ENCODE peak calls at places on chromosomes 7 and 10, in nine cellular contexts. I is fibroblast of the aortic adventitia, M is NB4, A is heart left ventricle, C is cardiac fibroblast, G is BJ, H is cardiac muscle cell, E is AG04450, K is heart right ventricle. W is an unnamed sample.

GRCh38 chr7:2431260-2431867 is 28.0 kb downstream of the CHST12 start:
- DNase-seq in I (no peak), M (peak), A (no peak), C (no peak), G (no peak), H (peak), E (no peak), K (no peak), W (no peak)

GRCh38 chr10:71806706-71807556 is 33.6 kb upstream of the VSIR start:
- DNase-seq in I (no peak), M (no peak), A (no peak), C (no peak), G (no peak), H (no peak), E (no peak), K (no peak), W (no peak)

GRCh38 chr10:73887038-73888015 is 13.0 kb upstream of the CAMK2G start:
- DNase-seq in I (peak), M (no peak), A (peak), C (peak), G (peak), H (peak), E (peak), K (peak), W (peak)

GRCh38 chr10:28291881-28292297 is 11.0 kb downstream of the MPP7 start:
- DNase-seq in I (peak), M (no peak), A (no peak), C (peak), G (peak), H (peak), E (peak), K (no peak), W (peak)

GRCh38 chr10:126921974-126922525 is 16.8 kb downstream of the DOCK1 start:
- DNase-seq in I (peak), M (no peak), A (no peak), C (peak), G (peak), H (peak), E (peak), K (no peak), W (peak)

GRCh38 chr7:139505563-139505962 is 17.9 kb upstream of the CLEC2L start:
- DNase-seq in I (no peak), M (peak), A (no peak), C (peak), G (no peak), H (peak), E (no peak), K (no peak), W (no peak)

GRCh38 chr10:120103957-120104560 is 211.5 kb downstream of the SEC23IP start:
- DNase-seq in I (no peak), M (no peak), A (no peak), C (no peak), G (no peak), H (no peak), E (no peak), K (no peak), W (no peak)

GRCh38 chr10:105252908-105253307 is 611.8 kb downstream of the SORCS3 start:
- DNase-seq in I (no peak), M (no peak), A (no peak), C (no peak), G (no peak), H (no peak), E (no peak), K (no peak), W (no peak)

GRCh38 chr10:17768506-17768905 is 16.5 kb downstream of the TMEM236 start:
- DNase-seq in I (no peak), M (no peak), A (no peak), C (peak), G (no peak), H (no peak), E (no peak), K (no peak), W (no peak)

GRCh38 chr7:940599-941408 is 13.7 kb downstream of the ADAP1 start:
- DNase-seq in I (peak), M (no peak), A (no peak), C (peak), G (no peak), H (no peak), E (no peak), K (no peak), W (no peak)

GRCh38 chr7:27239780-27240731 is 2.5 kb upstream of the EVX1 start:
- DNase-seq in I (no peak), M (no peak), A (no peak), C (no peak), G (no peak), H (no peak), E (no peak), K (no peak), W (no peak)

GRCh38 chr7:22348379-22348778 is 8.6 kb downstream of the RAPGEF5 start:
- DNase-seq in I (peak), M (no peak), A (no peak), C (peak), G (no peak), H (no peak), E (no peak), K (no peak), W (peak)

GRCh38 chr7:45101748-45102147 is 9.7 kb downstream of the TBRG4 start:
- DNase-seq in I (no peak), M (no peak), A (no peak), C (no peak), G (no peak), H (no peak), E (no peak), K (no peak), W (no peak)

GRCh38 chr7:45099891-45100760 is 11.4 kb upstream of the NACAD start:
- DNase-seq in I (no peak), M (no peak), A (no peak), C (no peak), G (no peak), H (no peak), E (no peak), K (no peak), W (no peak)

GRCh38 chr7:45100761-45101480 is 10.6 kb downstream of the TBRG4 start:
- DNase-seq in I (no peak), M (no peak), A (no peak), C (no peak), G (no peak), H (no peak), E (no peak), K (no peak), W (no peak)

GRCh38 chr7:45102785-45103712 is 8.4 kb downstream of the TBRG4 start:
- DNase-seq in I (no peak), M (no peak), A (no peak), C (no peak), G (no peak), H (no peak), E (no peak), K (no peak), W (no peak)

GRCh38 chr7:45098983-45099839 is 10.4 kb upstream of the NACAD start:
- DNase-seq in I (no peak), M (no peak), A (no peak), C (no peak), G (no peak), H (no peak), E (no peak), K (no peak), W (no peak)
- H3K4me3 ChIP-seq in I (no peak), M (no peak), A (no peak), C (no peak), G (no peak), H (no peak), E (no peak), K (no peak), W (no peak)

GRCh38 chr7:6729492-6730342 is 23.0 kb upstream of the ZNF12 start:
- DNase-seq in I (peak), M (peak), A (peak), C (peak), G (peak), H (peak), E (peak), K (peak), W (peak)
- TF ChIP-seq CTCF in I (no peak), M (no peak), A (no peak), C (no peak), G (no peak), H (no peak), E (no peak), K (no peak), W (no peak)

GRCh38 chr7:55108818-55109217 is 90.0 kb downstream of the EGFR start:
- DNase-seq in I (no peak), M (no peak), A (no peak), C (no peak), G (no peak), H (no peak), E (no peak), K (no peak), W (no peak)

GRCh38 chr7:55112056-55112455 is 93.2 kb downstream of the EGFR start:
- DNase-seq in I (no peak), M (no peak), A (no peak), C (no peak), G (no peak), H (no peak), E (no peak), K (no peak), W (no peak)

GRCh38 chr7:55109384-55110167 is 90.8 kb downstream of the EGFR start:
- DNase-seq in I (peak), M (no peak), A (no peak), C (peak), G (no peak), H (peak), E (no peak), K (no peak), W (peak)

GRCh38 chr7:55108401-55108800 is 89.6 kb downstream of the EGFR start:
- DNase-seq in I (peak), M (no peak), A (no peak), C (no peak), G (no peak), H (no peak), E (no peak), K (no peak), W (no peak)

GRCh38 chr7:55111007-55111406 is 92.2 kb downstream of the EGFR start:
- DNase-seq in I (peak), M (no peak), A (no peak), C (no peak), G (peak), H (peak), E (peak), K (no peak), W (peak)
- H3K4me3 ChIP-seq in I (no peak), M (no peak), A (no peak), C (no peak), G (no peak), H (no peak), E (no peak), K (no peak), W (no peak)

GRCh38 chr10:44235363-44235762 is 149.5 kb downstream of the CXCL12 start:
- DNase-seq in I (no peak), M (no peak), A (no peak), C (no peak), G (no peak), H (no peak), E (no peak), K (no peak), W (no peak)

GRCh38 chr10:44238212-44238611 is 146.7 kb downstream of the CXCL12 start:
- DNase-seq in I (no peak), M (no peak), A (no peak), C (no peak), G (no peak), H (no peak), E (no peak), K (no peak), W (no peak)

GRCh38 chr10:44233561-44234470 is 151.1 kb downstream of the CXCL12 start:
- DNase-seq in I (no peak), M (no peak), A (peak), C (peak), G (no peak), H (peak), E (peak), K (peak), W (peak)

GRCh38 chr10:44237364-44238034 is 147.4 kb downstream of the CXCL12 start:
- DNase-seq in I (no peak), M (no peak), A (no peak), C (no peak), G (no peak), H (no peak), E (no peak), K (no peak), W (no peak)

DNA sequence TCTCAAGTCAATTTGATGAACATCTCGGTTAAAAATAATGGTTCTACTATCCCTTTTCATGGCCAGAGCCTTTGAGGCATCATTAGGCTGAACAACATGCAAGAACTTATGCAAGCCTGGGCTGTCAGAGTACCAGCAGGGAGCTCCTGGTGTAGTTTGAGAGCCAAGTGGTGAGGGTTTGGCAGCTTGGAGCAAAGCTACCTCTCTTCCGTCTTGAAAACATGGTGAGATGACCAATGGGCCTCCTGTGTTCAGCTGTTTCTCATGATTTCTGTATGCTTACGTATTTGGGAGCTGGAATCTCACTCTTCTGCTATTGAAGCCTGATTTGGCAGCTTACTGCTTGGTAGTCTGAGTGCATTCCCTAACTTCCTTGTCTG is 150.4 kb downstream of the CXCL12 start:
- DNase-seq in I (peak), M (no peak), A (no peak), C (peak), G (no peak), H (peak), E (no peak), K (no peak), W (peak)
- TF ChIP-seq CTCF in I (no peak), M (no peak), A (no peak), C (no peak), G (no peak), H (no peak), E (no peak), K (no peak), W (no peak)

DNA sequence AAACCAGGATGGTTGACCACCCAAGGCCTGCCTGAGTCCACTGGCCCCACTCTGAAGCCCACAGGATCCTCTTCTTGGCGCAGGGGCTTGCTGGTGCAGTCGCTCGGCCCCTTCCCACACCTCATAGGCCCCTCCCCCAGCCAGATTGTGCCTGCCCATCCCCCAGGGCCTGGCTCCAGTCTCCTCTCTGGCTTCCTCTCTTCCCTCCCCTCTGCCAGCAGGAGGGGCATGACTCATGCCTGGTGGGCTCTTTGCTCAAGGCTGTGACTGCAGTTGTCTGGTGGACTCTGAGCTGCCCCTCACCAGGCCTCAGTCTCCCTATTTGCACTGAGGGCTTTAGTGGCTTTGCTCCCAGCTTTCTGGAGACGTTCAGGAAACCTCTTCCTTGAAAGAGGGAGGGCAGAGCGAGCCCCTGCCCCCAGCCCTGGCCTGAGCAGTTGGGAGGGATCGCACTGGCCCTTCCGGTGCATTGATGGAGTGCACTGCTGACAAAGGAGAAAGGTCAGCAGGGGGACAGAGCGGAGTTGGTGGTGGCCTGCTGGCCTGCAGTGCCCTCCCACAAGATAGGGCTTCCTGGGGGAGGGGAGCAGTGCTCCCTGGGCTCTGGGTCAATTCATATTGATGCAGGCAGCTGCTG is 60.7 kb downstream of the ZMIZ1 start:
- DNase-seq in I (no peak), M (peak), A (no peak), C (peak), G (no peak), H (peak), E (no peak), K (no peak), W (peak)
- H3K4me3 ChIP-seq in I (no peak), M (no peak), A (no peak), C (no peak), G (no peak), H (no peak), E (no peak), K (no peak), W (no peak)

GRCh38 chr10:101444058-101444457 is 90.1 kb downstream of the BTRC start:
- DNase-seq in I (peak), M (peak), A (no peak), C (peak), G (no peak), H (peak), E (no peak), K (no peak), W (peak)
- TF ChIP-seq CTCF in I (peak), M (peak), A (peak), C (peak), G (peak), H (peak), E (peak), K (peak), W (peak)

GRCh38 chr7:100102950-100103840 is 1.8 kb downstream of the AP4M1 start:
- DNase-seq in I (peak), M (no peak), A (no peak), C (peak), G (peak), H (peak), E (peak), K (no peak), W (peak)
- H3K4me3 ChIP-seq in I (peak), M (no peak), A (no peak), C (no peak), G (no peak), H (no peak), E (peak), K (no peak), W (no peak)

DNA sequence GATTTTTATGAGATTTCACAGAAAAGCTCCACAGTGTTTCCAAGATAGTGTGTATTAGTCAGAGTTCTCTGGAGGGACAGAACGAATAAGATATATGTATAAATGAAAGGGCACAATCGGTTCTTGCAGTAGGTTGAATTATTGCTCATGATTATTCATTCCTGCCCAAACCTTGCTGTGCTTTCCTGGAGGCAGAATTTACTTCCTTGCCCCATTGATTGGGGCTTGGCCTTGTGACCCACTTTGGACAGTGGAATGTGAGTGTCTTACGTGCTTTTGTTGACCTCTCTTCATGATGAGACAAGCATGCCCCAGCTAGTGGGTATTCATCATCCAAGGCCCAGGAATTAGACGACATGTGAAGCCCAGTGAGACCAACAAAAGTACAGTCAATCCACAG is 53.0 kb upstream of the ABCB5 start:
- DNase-seq in I (peak), M (no peak), A (no peak), C (peak), G (no peak), H (no peak), E (no peak), K (no peak), W (no peak)
- TF ChIP-seq CTCF in I (no peak), M (no peak), A (no peak), C (no peak), G (no peak), H (no peak), E (no peak), K (no peak), W (no peak)

DNA sequence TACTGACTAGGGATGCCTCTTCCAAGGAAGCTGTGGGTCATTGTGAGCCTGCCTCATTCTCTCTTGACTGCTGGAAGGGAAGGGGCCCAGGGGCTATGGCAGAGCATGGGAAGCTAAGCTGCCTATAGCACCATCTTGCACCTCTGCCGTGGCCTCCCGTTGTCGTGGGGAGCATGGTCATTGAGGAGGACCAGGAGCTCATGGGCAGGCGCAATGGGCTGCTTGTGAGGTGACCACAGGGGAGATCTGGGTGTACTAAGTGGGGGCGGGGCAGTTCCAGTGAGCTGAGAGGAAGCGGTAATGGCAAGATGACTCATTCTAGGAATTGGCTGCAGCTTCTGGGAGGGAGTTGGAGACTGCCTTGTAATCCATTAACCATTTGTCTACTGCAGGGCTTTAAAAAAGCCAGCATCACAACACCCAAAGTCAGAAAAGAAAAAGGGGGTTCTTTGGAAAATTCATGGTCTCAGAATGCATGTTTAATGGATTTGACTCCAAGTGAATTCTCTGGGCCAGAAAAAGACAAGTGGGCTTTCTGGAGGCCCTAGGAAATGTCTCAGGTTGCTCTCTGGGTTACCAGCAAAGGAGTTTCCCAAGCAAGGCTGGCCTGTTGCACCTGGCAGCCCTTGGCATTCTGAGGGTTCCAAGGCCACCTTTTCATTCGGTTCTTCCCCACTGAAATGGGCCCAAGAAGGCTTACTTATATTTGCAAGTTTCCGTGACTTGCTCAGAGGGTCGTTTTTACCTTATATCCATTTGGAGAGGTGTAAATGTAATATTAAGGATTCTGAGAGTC is 3.6 kb downstream of the DUSP5 start:
- DNase-seq in I (peak), M (peak), A (peak), C (peak), G (no peak), H (peak), E (peak), K (peak), W (peak)
- H3K4me3 ChIP-seq in I (peak), M (no peak), A (peak), C (peak), G (peak), H (peak), E (peak), K (peak), W (peak)

GRCh38 chr7:156503195-156503594 is 137.4 kb upstream of the RNF32 start:
- DNase-seq in I (no peak), M (no peak), A (no peak), C (no peak), G (no peak), H (no peak), E (no peak), K (no peak), W (peak)
- TF ChIP-seq CTCF in I (no peak), M (peak), A (no peak), C (no peak), G (no peak), H (no peak), E (peak), K (no peak), W (no peak)

W was measured in choroid plexus epithelial cell.